ENCODE peak calls at places on chromosomes 2 and 18, in seven cellular contexts. D is dorsolateral prefrontal cortex, Q is ascending aorta, L is cardiac fibroblast, R is HCT116, P is HepG2, V is kidney epithelial cell. N is an unnamed sample.

GRCh38 chr2:11985817-11986566 is 239.6 kb downstream of the LPIN1 start:
- DNase-seq in Q (no peak), V (no peak), D (no peak), P (no peak), L (no peak), R (no peak), N (no peak)

GRCh38 chr2:211170843-211171242 is 614.4 kb downstream of the CPS1 start:
- DNase-seq in P (no peak), Q (no peak), D (no peak), V (no peak), L (no peak), R (no peak), N (no peak)

GRCh38 chr2:27888790-27889189 is 1.4 kb downstream of the RBKS start:
- DNase-seq in Q (no peak), L (peak; percentile 47), D (no peak), R (no peak), V (no peak), P (no peak), N (no peak)

GRCh38 chr2:222722327-222722946 is 51.0 kb downstream of the MOGAT1 start:
- DNase-seq in P (no peak), D (no peak), L (peak; percentile 70), R (no peak), V (no peak), Q (no peak), N (no peak)

GRCh38 chr18:28541276-28541930 is 364.5 kb upstream of the CDH2 start:
- DNase-seq in R (no peak), Q (no peak), P (no peak), D (peak; percentile 45), L (no peak), V (no peak), N (peak; percentile 20)

GRCh38 chr2:170953976-170954375 is 24.9 kb downstream of the GORASP2 start:
- DNase-seq in Q (no peak), R (no peak), D (no peak), P (no peak), V (no peak), L (peak; percentile 25), N (no peak)

GRCh38 chr2:9403924-9404323 is 19.4 kb downstream of the ITGB1BP1 start:
- DNase-seq in V (no peak), Q (no peak), R (no peak), P (no peak), L (peak; percentile 51), D (no peak), N (no peak)

GRCh38 chr2:206531996-206532543 is 88.7 kb downstream of the ADAM23 start:
- DNase-seq in Q (no peak), V (no peak), D (peak; percentile 51), L (peak; percentile 8), R (no peak), P (no peak), N (no peak)

GRCh38 chr18:51936115-51936514 is 403.9 kb upstream of the DCC start:
- DNase-seq in R (no peak), V (no peak), L (no peak), Q (no peak), P (no peak), D (no peak), N (no peak)

GRCh38 chr2:54814367-54815155 is 91.1 kb downstream of the EML6 start:
- DNase-seq in Q (no peak), R (no peak), L (no peak), P (no peak), D (no peak), V (no peak), N (no peak)

GRCh38 chr2:202408546-202409140 is 32.5 kb downstream of the BMPR2 start:
- DNase-seq in V (no peak), P (no peak), R (no peak), D (no peak), Q (no peak), L (no peak), N (no peak)

DNA sequence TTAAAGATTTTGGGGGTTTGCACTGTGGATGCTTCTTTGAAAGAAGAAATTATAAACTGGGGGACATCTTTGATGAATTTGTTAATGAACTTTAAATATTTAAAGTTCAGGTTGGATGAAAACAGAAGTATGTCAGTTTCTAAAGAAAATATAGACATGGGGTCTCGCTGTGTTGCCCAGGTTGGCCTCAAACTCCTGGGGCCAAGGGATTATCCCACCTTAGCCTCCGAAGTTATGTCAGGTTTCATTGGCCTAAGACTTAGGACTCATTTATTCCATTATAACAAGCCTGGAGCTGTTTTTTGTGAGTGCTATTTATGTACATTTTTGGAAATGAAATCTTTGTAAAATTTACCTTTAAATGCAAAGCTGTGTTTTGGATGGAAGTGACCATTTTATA is 2.5 kb downstream of the NAB1 start:
- DNase-seq in P (no peak), V (no peak), D (no peak), R (no peak), Q (no peak), L (no peak), N (no peak)
- H3K4me3 ChIP-seq in P (peak overlapping the region; percentile 93), V (no peak overlapping the region), D (peak overlapping the region; percentile 3), R (no peak overlapping the region), Q (peak overlapping the region; percentile 19), L (peak overlapping the region; percentile 85), N (peak overlapping the region; percentile 78)

GRCh38 chr2:677056-677949 is at the start of gene TMEM18:
- DNase-seq in D (peak; percentile 89), Q (peak; percentile 98), V (peak; percentile 94), R (peak; percentile 99), L (peak; percentile 99), P (peak; percentile 100), N (peak; percentile 97)
- TF ChIP-seq CTCF in D (peak; percentile 53), Q (peak; percentile 34), V (peak; percentile 37), R (no peak), L (peak; percentile 25), P (peak; percentile 80), N (peak; percentile 74)

GRCh38 chr2:140539506-140539905 is 1591.3 kb downstream of the LRP1B start:
- DNase-seq in R (no peak), L (no peak), D (no peak), Q (no peak), P (no peak), V (peak; percentile 34), N (no peak)
- H3K4me3 ChIP-seq in R (no peak overlapping the region), L (no peak overlapping the region), D (no peak overlapping the region), Q (no peak overlapping the region), P (no peak overlapping the region), V (no peak overlapping the region), N (no peak overlapping the region)

GRCh38 chr18:11859903-11860407 is 8.7 kb downstream of the CHMP1B start:
- DNase-seq in V (peak; percentile 92), Q (no peak), R (peak; percentile 83), D (no peak), L (peak; percentile 95), P (peak; percentile 83), N (no peak)
- TF ChIP-seq CTCF in V (no peak), Q (no peak), R (no peak), D (no peak), L (peak; percentile 30), P (peak; percentile 14), N (no peak)

GRCh38 chr2:43419886-43420285 is 176.0 kb downstream of the THADA start:
- DNase-seq in Q (no peak), V (no peak), L (no peak), D (no peak), P (no peak), R (no peak), N (no peak)
- H3K4me3 ChIP-seq in Q (no peak overlapping the region), V (no peak overlapping the region), L (no peak overlapping the region), D (no peak overlapping the region), P (no peak overlapping the region), R (no peak overlapping the region), N (no peak overlapping the region)

GRCh38 chr2:36579297-36579664 is 18.7 kb downstream of the FEZ2 start:
- DNase-seq in V (no peak), D (no peak), R (no peak), P (no peak), L (no peak), Q (no peak), N (no peak)
- TF ChIP-seq CTCF in V (no peak), D (no peak), R (no peak), P (no peak), L (no peak), Q (no peak), N (no peak)

GRCh38 chr18:24917767-24918166 is 434.2 kb downstream of the ZNF521 start:
- DNase-seq in P (no peak), V (no peak), R (no peak), Q (no peak), D (no peak), L (no peak), N (no peak)
- H3K4me3 ChIP-seq in P (no peak overlapping the region), V (no peak overlapping the region), R (no peak overlapping the region), Q (no peak overlapping the region), D (no peak overlapping the region), L (no peak overlapping the region), N (no peak overlapping the region)

DNA sequence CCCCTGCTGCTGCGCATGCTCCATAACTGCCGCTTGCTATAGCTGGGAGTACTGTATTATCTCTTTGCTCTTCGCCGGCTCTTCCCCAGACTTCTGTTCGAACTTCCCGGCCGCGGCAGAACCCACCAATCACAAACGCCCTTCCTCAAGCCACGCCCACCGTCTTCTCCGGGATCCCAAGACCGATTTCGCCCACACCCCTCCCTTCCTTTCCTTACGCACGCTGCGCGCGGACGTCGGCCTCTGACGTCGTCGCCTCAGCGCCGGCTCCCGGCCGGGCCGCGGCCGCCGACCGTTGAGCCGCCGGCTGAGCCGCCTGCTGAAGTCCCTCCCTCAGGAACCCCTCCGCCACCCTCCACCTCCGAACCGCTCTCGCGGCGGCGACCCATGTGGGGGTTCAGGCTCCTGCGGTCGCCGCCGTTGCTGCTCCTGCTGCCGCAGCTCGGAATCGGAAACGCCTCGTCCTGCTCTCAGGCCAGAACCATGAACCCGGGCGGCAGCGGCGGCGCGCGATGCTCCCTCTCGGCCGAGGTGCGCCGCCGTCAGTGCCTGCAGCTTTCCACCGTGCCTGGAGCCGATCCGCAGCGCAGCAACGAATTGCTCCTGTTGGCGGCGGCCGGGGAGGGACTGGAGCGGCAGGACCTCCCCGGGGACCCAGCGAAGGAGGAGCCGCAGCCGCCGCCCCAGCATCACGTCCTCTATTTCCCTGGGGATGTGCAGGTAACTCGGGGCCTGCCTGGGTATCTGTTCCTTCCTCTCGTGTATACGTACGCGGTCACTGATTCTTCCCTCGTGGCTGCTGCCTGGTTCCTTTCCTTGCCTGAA is at the start of gene C2orf69:
- DNase-seq in V (peak; percentile 93), Q (peak; percentile 97), P (peak; percentile 99), D (peak; percentile 97), L (peak; percentile 99), R (peak; percentile 99), N (peak; percentile 94)
- TF ChIP-seq CTCF in V (no peak), Q (no peak), P (peak; percentile 34), D (no peak), L (no peak), R (no peak), N (no peak)

DNA sequence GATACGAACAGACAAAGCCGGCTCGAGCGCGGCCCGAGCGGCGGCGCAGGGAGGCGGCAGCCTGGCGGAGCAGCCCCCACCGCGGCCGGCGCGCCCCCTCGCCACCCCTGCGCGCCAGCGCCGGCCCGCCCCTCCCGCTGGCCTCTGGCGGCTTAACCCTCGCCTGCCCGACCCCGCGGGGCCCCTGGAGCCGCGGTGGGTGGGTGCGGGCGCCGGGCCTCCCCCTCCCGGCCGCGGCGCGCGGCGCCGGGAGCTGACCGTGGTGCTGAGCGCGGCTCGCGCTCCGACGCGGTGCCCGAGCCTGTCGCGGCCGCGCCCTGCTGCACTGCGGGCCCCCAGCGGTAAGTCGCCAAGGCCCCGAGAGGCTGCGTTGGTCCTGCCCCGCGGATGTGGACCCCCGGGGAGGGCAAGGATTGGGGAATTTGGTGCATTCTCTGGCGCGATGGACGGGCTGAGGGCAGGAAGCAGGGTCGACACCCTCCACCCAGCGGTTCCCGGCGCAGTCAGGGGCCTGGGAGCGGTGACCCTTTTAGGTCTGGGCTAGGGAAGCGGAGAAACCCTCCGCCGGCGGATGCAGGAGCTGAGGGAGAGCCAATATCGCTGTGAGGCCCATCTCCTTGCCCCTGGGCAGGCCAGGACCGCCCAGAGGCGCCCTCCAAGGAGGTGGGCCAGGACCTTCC is 841 bp downstream of the AMER3 start:
- DNase-seq in L (no peak), V (no peak), Q (no peak), R (no peak), P (no peak), D (no peak), N (no peak)
- H3K4me3 ChIP-seq in L (no peak overlapping the region), V (peak overlapping the region; percentile 29), Q (no peak overlapping the region), R (no peak overlapping the region), P (peak overlapping the region; percentile 55), D (peak overlapping the region; percentile 24), N (peak overlapping the region; percentile 28)

GRCh38 chr2:70645733-70646420 is 92.3 kb upstream of the TGFA start:
- DNase-seq in V (no peak), P (peak; percentile 17), R (no peak), Q (no peak), L (no peak), D (no peak), N (no peak)
- TF ChIP-seq CTCF in V (peak; percentile 15), P (peak; percentile 30), R (peak; percentile 15), Q (no peak), L (no peak), D (no peak), N (no peak)